ENCODE peak calls at places on chromosome 18, in six cellular contexts. S is posterior cingulate gyrus; P is AG09309; R is activated effector memory CD4-positive, alpha-beta T cell treated with anti-CD3 and anti-CD28 coated beads, Interleukin-2, amount 50 U/mL, for 16 hours; J is SK-MEL-5; B is iPS-NIHi11. F is an unnamed sample.

GRCh38 chr18:70363861-70364260 is 75.0 kb downstream of the SOCS6 start:
- DNase-seq in S (no peak), P (no peak), R (no peak), J (peak; percentile 15), B (no peak), F (no peak)

GRCh38 chr18:46950064-46950656 is 32.8 kb downstream of the KATNAL2 start:
- DNase-seq in S (no peak), P (no peak), R (no peak), J (peak; percentile 49), B (peak; percentile 52), F (peak; percentile 63)

GRCh38 chr18:22939649-22940048 is 6.5 kb downstream of the RBBP8 start:
- DNase-seq in S (no peak), P (no peak), R (no peak), J (no peak), B (no peak), F (no peak)

GRCh38 chr18:4405965-4406364 is 49.1 kb downstream of the DLGAP1 start:
- DNase-seq in S (no peak), P (no peak), R (no peak), J (no peak), B (no peak), F (peak; percentile 27)

GRCh38 chr18:22346342-22346967 is 71.3 kb downstream of the CTAGE1 start:
- DNase-seq in S (no peak), P (no peak), R (no peak), J (no peak), B (no peak), F (no peak)

GRCh38 chr18:47484068-47484467 is 232.6 kb upstream of the SKOR2 start:
- DNase-seq in S (no peak), P (no peak), R (no peak), J (no peak), B (no peak), F (no peak)

GRCh38 chr18:69865656-69866241 is 81.9 kb downstream of the CD226 start:
- DNase-seq in S (no peak), P (no peak), R (no peak), J (no peak), B (no peak), F (no peak)

GRCh38 chr18:420661-421060 is 79.8 kb downstream of the COLEC12 start:
- DNase-seq in S (no peak), P (no peak), R (no peak), J (no peak), B (peak; percentile 44), F (peak; percentile 59)

GRCh38 chr18:43830905-43831304 is 553.6 kb upstream of the SYT4 start:
- DNase-seq in S (no peak), P (no peak), R (no peak), J (no peak), B (no peak), F (no peak)

GRCh38 chr18:58447342-58448190 is 181.3 kb downstream of the ALPK2 start:
- DNase-seq in S (no peak), P (no peak), R (no peak), J (no peak), B (no peak), F (peak; percentile 62)

GRCh38 chr18:10490401-10491289 is 35.2 kb upstream of the NAPG start:
- DNase-seq in S (peak; percentile 36), P (no peak), R (peak; percentile 78), J (peak; percentile 40), B (peak; percentile 64), F (peak; percentile 85)

GRCh38 chr18:79965119-79965902 is 868 bp downstream of the HSBP1L1 start:
- DNase-seq in S (no peak), P (no peak), R (peak; percentile 63), J (peak; percentile 85), B (peak; percentile 53), F (peak; percentile 75)

GRCh38 chr18:25187582-25188291 is 164.2 kb downstream of the ZNF521 start:
- DNase-seq in S (no peak), P (no peak), R (no peak), J (peak; percentile 43), B (no peak), F (no peak)

GRCh38 chr18:47979611-47980200 is 49.2 kb upstream of the SMAD2 start:
- DNase-seq in S (no peak), P (no peak), R (no peak), J (no peak), B (no peak), F (no peak)

GRCh38 chr18:47283476-47283875 is 32.0 kb upstream of the SKOR2 start:
- DNase-seq in S (no peak), P (peak; percentile 1), R (no peak), J (peak; percentile 69), B (peak; percentile 40), F (peak; percentile 43)

GRCh38 chr18:45386256-45386655 is 229.0 kb upstream of the SLC14A2 start:
- DNase-seq in S (peak; percentile 18), P (no peak), R (no peak), J (peak; percentile 57), B (peak; percentile 68), F (peak; percentile 66)

GRCh38 chr18:6746386-6746960 is 17.0 kb downstream of the ARHGAP28 start:
- DNase-seq in S (no peak), P (no peak), R (no peak), J (peak; percentile 15), B (no peak), F (no peak)

GRCh38 chr18:68035709-68036522 is 519.4 kb upstream of the DSEL start:
- DNase-seq in S (no peak), P (no peak), R (no peak), J (no peak), B (no peak), F (no peak)

GRCh38 chr18:79581406-79581805 is 98.2 kb upstream of the CTDP1 start:
- DNase-seq in S (no peak), P (no peak), R (peak; percentile 50), J (no peak), B (no peak), F (no peak)

GRCh38 chr18:50720281-50720680 is 99.5 kb downstream of the MRO start:
- DNase-seq in S (no peak), P (no peak), R (no peak), J (peak; percentile 32), B (no peak), F (no peak)

GRCh38 chr18:62105373-62105772 is 81.5 kb downstream of the PIGN start:
- DNase-seq in S (no peak), P (no peak), R (no peak), J (no peak), B (no peak), F (no peak)

GRCh38 chr18:45222200-45222599 is 393.1 kb upstream of the SLC14A2 start:
- DNase-seq in S (no peak), P (no peak), R (no peak), J (no peak), B (no peak), F (no peak)

F was measured in H7.